ENCODE peak calls at places on chromosomes 4 and X, in five cellular contexts. K, M, I, F and P are unnamed samples.
A peak's percentile ranks its signal among the peaks of the same experiment; 100 is the strongest.

GRCh38 chr4:77021614-77022089 is 54.1 kb downstream of the CCNI start:
- DNase-seq in K (peak; percentile 82), M (no peak), I (no peak), F (no peak), P (no peak)

GRCh38 chr4:152016325-152016665 is 255.5 kb upstream of the GATB start:
- DNase-seq in K (no peak), M (no peak), I (no peak), F (no peak), P (no peak)

GRCh38 chr4:39178706-39179105 is 3.6 kb upstream of the WDR19 start:
- DNase-seq in K (no peak), M (no peak), I (no peak), F (no peak), P (no peak)

GRCh38 chrX:133698298-133698697 is 283.0 kb upstream of the GPC4 start:
- DNase-seq in K (peak; percentile 53), M (no peak), I (no peak), F (no peak), P (no peak)

GRCh38 chr4:166882221-166882620 is 352.1 kb downstream of the SPOCK3 start:
- DNase-seq in K (no peak), M (no peak), I (no peak), F (no peak), P (no peak)

GRCh38 chr4:82402196-82402775 is 28.0 kb downstream of the HNRNPDL start:
- DNase-seq in K (no peak), M (no peak), I (no peak), F (no peak), P (no peak)

GRCh38 chrX:85223359-85223758 is 20.2 kb downstream of the SATL1 start:
- DNase-seq in K (no peak), M (no peak), I (no peak), F (no peak), P (no peak)

GRCh38 chr4:89868261-89868660 is 26.4 kb upstream of the MMRN1 start:
- DNase-seq in K (no peak), M (no peak), I (no peak), F (no peak), P (no peak)

GRCh38 chr4:87492617-87493016 is 36.6 kb downstream of the SPARCL1 start:
- DNase-seq in K (no peak), M (no peak), I (no peak), F (no peak), P (no peak)

GRCh38 chr4:1216869-1217294 is 32.0 kb downstream of the CTBP1 start:
- DNase-seq in K (no peak), M (no peak), I (no peak), F (no peak), P (no peak)

GRCh38 chr4:26632916-26633315 is 49.0 kb downstream of the TBC1D19 start:
- DNase-seq in K (no peak), M (no peak), I (no peak), F (no peak), P (no peak)

GRCh38 chr4:21113496-21114213 is 413.4 kb downstream of the PACRGL start:
- DNase-seq in K (peak; percentile 68), M (no peak), I (no peak), F (no peak), P (no peak)

GRCh38 chrX:150365953-150366911 is 3.1 kb downstream of the MAMLD1 start:
- DNase-seq in K (peak; percentile 61), M (peak; percentile 63), I (no peak), F (no peak), P (no peak)

GRCh38 chrX:10028283-10029104 is 61.3 kb downstream of the CLDN34 start:
- DNase-seq in K (no peak), M (no peak), I (no peak), F (no peak), P (no peak)

GRCh38 chr4:33592701-33593100 is 2651.6 kb downstream of the ARAP2 start:
- DNase-seq in K (peak; percentile 2), M (no peak), I (no peak), F (no peak), P (no peak)

GRCh38 chr4:143397335-143397734 is 60.7 kb downstream of the GAB1 start:
- DNase-seq in K (no peak), M (no peak), I (no peak), F (no peak), P (no peak)

GRCh38 chrX:114580336-114580735 is 3.5 kb upstream of the HTR2C start:
- DNase-seq in K (no peak), M (no peak), I (no peak), F (no peak), P (no peak)

GRCh38 chrX:1391370-1391706 is 575 bp downstream of the SLC25A6 start:
- DNase-seq in K (no peak), M (peak; percentile 98), I (peak; percentile 96), F (peak; percentile 88), P (no peak)

GRCh38 chrX:104253567-104254441 is 929 bp downstream of the ESX1 start:
- DNase-seq in K (no peak), M (no peak), I (no peak), F (no peak), P (no peak)

GRCh38 chrX:18995216-18995615 is 11.3 kb upstream of the PHKA2 start:
- DNase-seq in K (peak; percentile 52), M (no peak), I (no peak), F (no peak), P (no peak)

GRCh38 chrX:98956014-98956413 is 1454.1 kb downstream of the PCDH19 start:
- DNase-seq in K (no peak), M (no peak), I (no peak), F (no peak), P (no peak)

GRCh38 chrX:87663421-87663820 is 145.8 kb downstream of the KLHL4 start:
- DNase-seq in K (no peak), M (no peak), I (no peak), F (no peak), P (no peak)

GRCh38 chrX:12319012-12319519 is 180.8 kb downstream of the FRMPD4 start:
- DNase-seq in K (no peak), M (no peak), I (no peak), F (no peak), P (no peak)

GRCh38 chrX:140439455-140439854 is 65.4 kb downstream of the SOX3 start:
- DNase-seq in K (peak; percentile 25), M (no peak), I (peak; percentile 69), F (peak; percentile 22), P (no peak)

GRCh38 chr4:99587803-99588202 is 13.2 kb downstream of the MTTP start:
- DNase-seq in K (no peak), M (no peak), I (no peak), F (no peak), P (no peak)

GRCh38 chr4:126458993-126459392 is 1144.2 kb downstream of the FAT4 start:
- DNase-seq in K (peak; percentile 10), M (no peak), I (no peak), F (no peak), P (no peak)

GRCh38 chrX:68396953-68397352 is 36.3 kb downstream of the OPHN1 start:
- DNase-seq in K (no peak), M (no peak), I (no peak), F (no peak), P (no peak)

GRCh38 chr4:150385606-150386005 is 196.3 kb upstream of the MAB21L2 start:
- DNase-seq in K (peak; percentile 89), M (no peak), I (no peak), F (no peak), P (no peak)

GRCh38 chrX:107324493-107325310 is 118.3 kb downstream of the DNAAF6 start:
- DNase-seq in K (peak; percentile 14), M (peak; percentile 59), I (peak; percentile 80), F (peak; percentile 49), P (no peak)

GRCh38 chrX:36978886-36979285 is 29.3 kb upstream of the FAM47C start:
- DNase-seq in K (peak; percentile 59), M (no peak), I (no peak), F (no peak), P (no peak)

GRCh38 chrX:107565916-107566602 is 62.3 kb upstream of the PRPS1 start:
- DNase-seq in K (peak; percentile 81), M (no peak), I (peak; percentile 16), F (no peak), P (no peak)

GRCh38 chr4:128512767-128513322 is 225.2 kb upstream of the PGRMC2 start:
- DNase-seq in K (no peak), M (no peak), I (no peak), F (no peak), P (no peak)

GRCh38 chr4:69823481-69824186 is 36.3 kb downstream of the SULT1E1 start:
- DNase-seq in K (peak; percentile 42), M (peak; percentile 41), I (no peak), F (no peak), P (no peak)

GRCh38 chrX:124300412-124300811 is 32.0 kb upstream of the TEX13D start:
- DNase-seq in K (no peak), M (no peak), I (no peak), F (no peak), P (no peak)

GRCh38 chr4:140047017-140047640 is 106.9 kb downstream of the MAML3 start:
- DNase-seq in K (peak; percentile 24), M (peak; percentile 77), I (no peak), F (no peak), P (no peak)

GRCh38 chrX:84186603-84187358 is 1.2 kb downstream of the RPS6KA6 start:
- DNase-seq in K (no peak), M (no peak), I (no peak), F (no peak), P (no peak)
- TF ChIP-seq CTCF in K (peak; percentile 8), M (no peak), I (no peak), F (no peak), P (no peak)

GRCh38 chrX:152913354-152913753 is 15.5 kb downstream of the ZNF185 start:
- DNase-seq in K (no peak), M (no peak), I (no peak), F (no peak), P (no peak)

GRCh38 chrX:152913915-152914314 is 16.0 kb downstream of the ZNF185 start:
- DNase-seq in K (no peak), M (no peak), I (no peak), F (no peak), P (no peak)

GRCh38 chrX:152912641-152913040 is 14.8 kb downstream of the ZNF185 start:
- DNase-seq in K (no peak), M (no peak), I (no peak), F (no peak), P (no peak)

GRCh38 chrX:152915541-152916241 is 17.8 kb downstream of the ZNF185 start:
- DNase-seq in K (peak; percentile 76), M (no peak), I (peak; percentile 22), F (no peak), P (no peak)

DNA sequence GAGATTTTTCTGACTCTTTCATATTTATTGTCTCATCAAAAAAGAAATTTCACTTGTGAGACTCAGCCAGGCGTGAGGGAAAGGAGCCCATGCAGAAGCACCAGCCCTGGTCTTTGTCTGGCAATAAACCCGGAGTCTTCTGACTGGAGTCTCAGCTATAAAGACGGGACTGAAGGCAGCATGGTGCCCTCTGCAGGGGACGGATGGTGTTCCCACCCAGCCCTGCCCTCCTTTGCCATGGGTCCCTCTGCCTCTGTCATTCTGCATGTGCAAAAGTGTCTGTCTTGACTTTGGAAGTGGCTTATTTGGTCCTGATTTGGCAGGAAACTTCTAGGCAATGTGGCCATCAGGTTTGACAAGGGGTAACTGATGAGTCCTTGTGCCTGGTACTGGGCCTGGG is 14.3 kb downstream of the ZNF185 start:
- DNase-seq in K (no peak), M (no peak), I (no peak), F (no peak), P (no peak)
- TF ChIP-seq CTCF in K (peak; percentile 15), M (no peak), I (no peak), F (no peak), P (no peak)

GRCh38 chr4:73864365-73864764 is 4.8 kb upstream of the CXCL1 start:
- DNase-seq in K (peak; percentile 19), M (no peak), I (no peak), F (no peak), P (no peak)
- TF ChIP-seq CTCF in K (peak; percentile 48), M (no peak), I (peak; percentile 67), F (no peak), P (no peak)

GRCh38 chr4:185933078-185933581 is 121.1 kb upstream of the SORBS2 start:
- DNase-seq in K (peak; percentile 93), M (no peak), I (no peak), F (no peak), P (no peak)
- TF ChIP-seq CTCF in K (no peak), M (no peak), I (no peak), F (no peak), P (no peak)